ENCODE peak calls at places on chromosomes 12 and 14, in six cellular contexts. F is AG04449, T is neural crest cell, P is iris pigment epithelial cell, E is epithelial cell of prostate, L is right lobe of liver. R is an unnamed sample.

GRCh38 chr14:73339846-73340565 is 102.7 kb downstream of the PAPLN start:
- DNase-seq in F (no peak), T (no peak), P (no peak), E (no peak), L (no peak), R (no peak)

GRCh38 chr12:125185311-125185739 is 120.1 kb downstream of the AACS start:
- DNase-seq in F (no peak), T (no peak), P (no peak), E (no peak), L (no peak), R (no peak)

GRCh38 chr12:70177637-70178036 is 65.6 kb upstream of the CNOT2 start:
- DNase-seq in F (no peak), T (no peak), P (no peak), E (no peak), L (no peak), R (no peak)

GRCh38 chr12:122841544-122842321 is 6.5 kb downstream of the HIP1R start:
- DNase-seq in F (peak), T (no peak), P (peak), E (no peak), L (peak), R (no peak)

GRCh38 chr12:105799103-105799502 is 339.7 kb downstream of the NUAK1 start:
- DNase-seq in F (no peak), T (no peak), P (no peak), E (no peak), L (no peak), R (no peak)

GRCh38 chr12:29743801-29744200 is 39.9 kb downstream of the TMTC1 start:
- DNase-seq in F (no peak), T (no peak), P (peak), E (no peak), L (no peak), R (no peak)

GRCh38 chr12:25743679-25744078 is 190.6 kb upstream of the LMNTD1 start:
- DNase-seq in F (no peak), T (no peak), P (no peak), E (no peak), L (no peak), R (no peak)

GRCh38 chr14:42228611-42229010 is 621.9 kb downstream of the LRFN5 start:
- DNase-seq in F (no peak), T (no peak), P (no peak), E (no peak), L (no peak), R (no peak)

GRCh38 chr14:68566075-68566474 is 226.8 kb downstream of the ZFP36L1 start:
- DNase-seq in F (no peak), T (no peak), P (no peak), E (no peak), L (no peak), R (no peak)

GRCh38 chr14:75428230-75429104 is 645 bp downstream of the JDP2 start:
- DNase-seq in F (no peak), T (peak), P (peak), E (no peak), L (peak), R (no peak)

GRCh38 chr14:50822501-50823042 is 8.4 kb downstream of the NIN start:
- DNase-seq in F (no peak), T (no peak), P (no peak), E (no peak), L (no peak), R (no peak)

GRCh38 chr12:112891093-112892024 is 15.4 kb upstream of the OAS1 start:
- DNase-seq in F (no peak), T (no peak), P (no peak), E (no peak), L (no peak), R (peak)

GRCh38 chr14:31190717-31191263 is 16.8 kb downstream of the HECTD1 start:
- DNase-seq in F (no peak), T (no peak), P (no peak), E (no peak), L (no peak), R (no peak)

GRCh38 chr12:3152013-3152412 is 74.8 kb downstream of the TSPAN9 start:
- DNase-seq in F (no peak), T (no peak), P (no peak), E (no peak), L (no peak), R (no peak)

GRCh38 chr14:101781240-101782061 is 19.9 kb downstream of the PPP2R5C start:
- DNase-seq in F (no peak), T (no peak), P (peak), E (no peak), L (no peak), R (no peak)

GRCh38 chr12:29867823-29868222 is 84.1 kb upstream of the TMTC1 start:
- DNase-seq in F (no peak), T (no peak), P (no peak), E (no peak), L (no peak), R (no peak)

GRCh38 chr14:46197856-46198255 is 453.7 kb downstream of the RPL10L start:
- DNase-seq in F (no peak), T (no peak), P (no peak), E (no peak), L (no peak), R (peak)

GRCh38 chr14:95903616-95904107 is 27.0 kb downstream of the TUNAR start:
- DNase-seq in F (no peak), T (no peak), P (no peak), E (no peak), L (no peak), R (no peak)

GRCh38 chr14:92780444-92780843 is 13.7 kb upstream of the GOLGA5 start:
- DNase-seq in F (no peak), T (no peak), P (peak), E (no peak), L (no peak), R (no peak)

GRCh38 chr12:58712981-58713380 is 207.3 kb downstream of the LRIG3 start:
- DNase-seq in F (no peak), T (no peak), P (no peak), E (no peak), L (no peak), R (no peak)

GRCh38 chr12:116784238-116784612 is 46.1 kb downstream of the RNFT2 start:
- DNase-seq in F (no peak), T (no peak), P (no peak), E (no peak), L (no peak), R (peak)

GRCh38 chr14:68569970-68570409 is 222.9 kb downstream of the ZFP36L1 start:
- DNase-seq in F (no peak), T (no peak), P (no peak), E (no peak), L (no peak), R (no peak)

GRCh38 chr14:31090872-31091764 is 64.9 kb upstream of the STRN3 start:
- DNase-seq in F (peak), T (no peak), P (peak), E (peak), L (no peak), R (no peak)

GRCh38 chr14:103594265-103594664 is 31.5 kb downstream of the COA8 start:
- DNase-seq in F (no peak), T (peak), P (peak), E (peak), L (no peak), R (no peak)

GRCh38 chr12:96861656-96862055 is 45.4 kb upstream of the NEDD1 start:
- DNase-seq in F (no peak), T (no peak), P (no peak), E (no peak), L (no peak), R (no peak)

GRCh38 chr12:124500232-124501079 is 67.0 kb downstream of the NCOR2 start:
- DNase-seq in F (no peak), T (no peak), P (peak), E (no peak), L (no peak), R (no peak)

R was measured in SK-N-DZ.